ENCODE peak calls at places on chromosomes 2 and 18, in nine cellular contexts. E is cardiac muscle cell; V is GM04503; T is Calu3; L is RPMI8226; A is stimulated activated CD8-positive, alpha-beta memory T cell treated with anti-CD3 and anti-CD28 coated beads, Interleukin-4, amount 100 ng/mL, for 1 hour; N is activated T-helper 2 cell treated with anti-CD3 and anti-CD28 coated beads, Interferon-gamma antibody, Interleukin-2, Interleukin-4, amounts not matched to agents 10 μg/mL and 5 μg/mL and 100 μg/mL, durations not matched to agents 14 hours and 24 hours and 36 hours; K is SHP77 treated with DMSO at 0.1 percent for 48 hours; H is activated T-helper 1 cell treated with anti-CD3 and anti-CD28 coated beads, Interleukin-2, amount 50 U/mL, for 16 hours. S is an unnamed sample.

GRCh38 chr18:8252371-8252770 is 356.9 kb upstream of the RAB12 start:
- DNase-seq in T (no peak), V (no peak), H (no peak), E (no peak), K (no peak), A (no peak), L (no peak), N (no peak), S (no peak)

GRCh38 chr2:5560981-5561380 is 131.2 kb upstream of the SOX11 start:
- DNase-seq in T (no peak), A (no peak), N (no peak), K (peak; percentile 51), H (no peak), E (no peak), L (no peak), V (no peak), S (no peak)

GRCh38 chr2:88857274-88857741 is 165.8 kb downstream of the RPIA start:
- DNase-seq in N (no peak), L (no peak), A (no peak), H (no peak), V (no peak), T (no peak), E (no peak), K (no peak), S (no peak)

GRCh38 chr18:55048892-55049291 is 89.6 kb upstream of the CCDC68 start:
- DNase-seq in E (peak; percentile 15), A (no peak), V (no peak), N (no peak), L (no peak), K (no peak), T (no peak), H (no peak), S (no peak)

GRCh38 chr2:96207073-96207777 is 1.4 kb downstream of the STARD7 start:
- DNase-seq in T (no peak), A (no peak), L (peak; percentile 15), V (no peak), H (no peak), N (no peak), E (no peak), K (no peak), S (no peak)

GRCh38 chr18:76783786-76784484 is 38.4 kb upstream of the ZNF236 start:
- DNase-seq in K (no peak), A (no peak), T (no peak), N (no peak), V (no peak), L (no peak), H (no peak), E (no peak), S (no peak)

GRCh38 chr18:34809697-34810096 is 99.6 kb downstream of the DTNA start:
- DNase-seq in H (no peak), V (no peak), K (no peak), T (peak; percentile 42), E (peak; percentile 72), N (no peak), L (no peak), A (no peak), S (peak; percentile 62)

GRCh38 chr2:216665240-216665639 is 30.1 kb downstream of the IGFBP5 start:
- DNase-seq in V (no peak), K (no peak), H (no peak), L (no peak), T (peak; percentile 65), A (no peak), N (no peak), E (peak; percentile 68), S (peak; percentile 39)

GRCh38 chr2:230714122-230714453 is 1.4 kb downstream of the CAB39 start:
- DNase-seq in H (no peak), K (no peak), N (peak; percentile 28), V (peak; percentile 53), L (peak; percentile 27), A (no peak), E (peak; percentile 72), T (peak; percentile 21), S (no peak)

GRCh38 chr18:22822024-22822423 is 111.1 kb upstream of the RBBP8 start:
- DNase-seq in T (peak; percentile 37), H (no peak), L (no peak), N (no peak), E (peak; percentile 83), V (no peak), A (no peak), K (no peak), S (no peak)

GRCh38 chr18:46332956-46333355 is 228.8 kb downstream of the HAUS1 start:
- DNase-seq in A (no peak), N (no peak), H (no peak), E (no peak), V (no peak), L (peak; percentile 55), T (no peak), K (no peak), S (no peak)

GRCh38 chr2:46780801-46781445 is 134.7 kb downstream of the MCFD2 start:
- DNase-seq in L (no peak), N (no peak), A (no peak), V (no peak), K (no peak), E (peak; percentile 67), T (no peak), H (no peak), S (peak; percentile 55)

GRCh38 chr2:195537811-195538210 is 119.2 kb upstream of the SLC39A10 start:
- DNase-seq in E (no peak), T (no peak), N (no peak), L (no peak), A (no peak), K (no peak), V (no peak), H (no peak), S (no peak)

GRCh38 chr2:144596074-144596871 is 76.4 kb upstream of the ZEB2 start:
- DNase-seq in L (no peak), N (no peak), A (no peak), E (peak; percentile 66), T (peak; percentile 25), K (peak; percentile 4), V (no peak), H (no peak), S (no peak)

S was measured in D341Med.